ENCODE peak calls at places on chromosomes 16 and 17, in seven cellular contexts. Q is uterus, U is left ventricle myocardium inferior, Y is heart right ventricle, R is adrenal gland, W is SJCRH30, G is aorta. M is an unnamed sample. For H3K4me1, the result is how much of the 10 kb centered on the place peaks cover.

GRCh38 chr17:82356028-82356427 is 3.0 kb upstream of the TEX19 start:
- DNase-seq in Q (no peak), U (no peak), Y (no peak), R (no peak), W (no peak), G (no peak), M (peak)

GRCh38 chr17:78307887-78308633 is 51.8 kb downstream of the SOCS3 start:
- DNase-seq in Q (no peak), U (no peak), Y (no peak), R (peak), W (no peak), G (no peak), M (no peak)

GRCh38 chr16:3992297-3993051 is 112.0 kb upstream of the CREBBP start:
- DNase-seq in Q (no peak), U (no peak), Y (no peak), R (no peak), W (no peak), G (no peak), M (peak)

GRCh38 chr16:3009568-3010390 is 2.9 kb upstream of the CLDN9 start:
- DNase-seq in Q (no peak), U (no peak), Y (no peak), R (no peak), W (peak), G (no peak), M (peak)

GRCh38 chr16:86516618-86517003 is 6.3 kb downstream of the FOXF1 start:
- DNase-seq in Q (no peak), U (no peak), Y (no peak), R (no peak), W (no peak), G (peak), M (no peak)

GRCh38 chr16:66205287-66206167 is 161.0 kb upstream of the CDH5 start:
- DNase-seq in Q (no peak), U (no peak), Y (no peak), R (no peak), W (no peak), G (no peak), M (no peak)

GRCh38 chr16:75317101-75317522 is 65.7 kb upstream of the BCAR1 start:
- DNase-seq in Q (no peak), U (peak), Y (peak), R (peak), W (no peak), G (no peak), M (no peak)

GRCh38 chr17:58416937-58417299 is 416 bp downstream of the RNF43 start:
- DNase-seq in Q (no peak), U (no peak), Y (no peak), R (no peak), W (no peak), G (no peak), M (no peak)

GRCh38 chr17:41666336-41666680 is 22.4 kb upstream of the EIF1 start:
- DNase-seq in Q (peak), U (no peak), Y (no peak), R (peak), W (peak), G (no peak), M (no peak)

GRCh38 chr16:59021751-59022150 is 287.6 kb upstream of the GOT2 start:
- DNase-seq in Q (no peak), U (no peak), Y (no peak), R (no peak), W (no peak), G (no peak), M (no peak)

GRCh38 chr17:61337247-61337812 is 62.3 kb upstream of the TBX2 start:
- DNase-seq in Q (peak), U (no peak), Y (no peak), R (no peak), W (no peak), G (no peak), M (no peak)

GRCh38 chr16:88373927-88374492 is 8.7 kb upstream of the ZNF469 start:
- DNase-seq in Q (no peak), U (no peak), Y (no peak), R (no peak), W (no peak), G (no peak), M (no peak)

GRCh38 chr16:85969159-85969558 is 70.2 kb downstream of the IRF8 start:
- DNase-seq in Q (no peak), U (no peak), Y (no peak), R (no peak), W (no peak), G (no peak), M (no peak)

DNA sequence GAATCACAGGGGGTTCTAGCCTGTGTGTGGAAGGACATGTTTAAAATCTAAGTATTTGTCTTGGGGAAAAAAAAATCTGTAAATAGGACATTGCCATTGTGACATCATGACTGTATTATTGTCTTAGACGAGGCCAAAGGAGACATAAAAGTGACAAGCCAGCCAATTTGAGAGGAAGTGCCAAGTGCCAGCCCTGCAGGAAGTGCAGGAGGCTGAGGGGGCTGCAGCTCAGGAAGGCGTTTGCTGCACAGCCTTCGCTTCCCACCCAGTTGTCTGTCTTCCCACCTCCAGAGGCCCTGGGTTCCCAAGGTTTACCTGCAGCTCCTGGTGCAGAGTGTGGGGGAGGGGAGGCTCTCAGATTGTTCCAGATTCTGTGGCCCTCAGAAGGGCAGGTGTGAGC is 1.3 kb downstream of the ADCY7 start:
- DNase-seq in Q (no peak), U (no peak), Y (no peak), R (peak), W (no peak), G (peak), M (peak)
- H3K4me1 ChIP-seq in Q (under half), U (under half), Y (under half), R (under half), W (under half), G (under half), M (half or more)

GRCh38 chr17:32985357-32985756 is 6.3 kb upstream of the SPACA3 start:
- DNase-seq in Q (no peak), U (no peak), Y (no peak), R (no peak), W (no peak), G (no peak), M (no peak)
- H3K27ac ChIP-seq in Q (no peak), U (no peak), Y (no peak), R (no peak), W (no peak), G (no peak), M (no peak)

DNA sequence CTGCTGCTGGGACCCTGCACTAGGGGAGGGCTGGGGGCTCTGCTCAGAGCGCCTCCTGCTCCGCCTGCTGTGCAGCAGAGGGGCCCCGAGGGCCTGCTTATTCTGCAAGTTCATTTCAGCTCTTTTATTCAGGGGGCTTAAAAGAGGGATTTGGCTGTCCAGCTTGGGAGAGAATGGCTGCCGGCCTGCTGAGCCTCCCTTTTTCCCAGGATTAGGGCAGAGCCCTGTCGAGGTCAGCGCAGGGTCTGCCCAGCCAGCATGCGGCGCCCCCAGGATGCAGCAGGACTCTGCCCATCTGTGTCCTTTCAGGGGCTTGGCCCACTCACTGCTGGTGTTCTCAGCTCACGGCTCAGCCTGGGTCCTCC is 1.1 kb downstream of the SMIM5 start:
- DNase-seq in Q (no peak), U (no peak), Y (no peak), R (no peak), W (no peak), G (no peak), M (peak)
- H3K4me3 ChIP-seq in Q (no peak), U (peak), Y (peak), R (no peak), W (no peak), G (no peak), M (peak)

GRCh38 chr16:46830417-46830901 is 521 bp downstream of the C16orf87 start:
- DNase-seq in Q (no peak), U (peak), Y (peak), R (peak), W (no peak), G (peak), M (peak)
- H3K4me1 ChIP-seq in Q (under half), U (under half), Y (under half), R (under half), W (under half), G (under half), M (under half)

GRCh38 chr17:38747385-38748328 is 479 bp downstream of the PCGF2 start:
- DNase-seq in Q (peak), U (peak), Y (peak), R (peak), W (peak), G (peak), M (peak)

GRCh38 chr17:38745545-38745944 is 2.6 kb downstream of the PCGF2 start:
- DNase-seq in Q (peak), U (no peak), Y (no peak), R (no peak), W (peak), G (peak), M (no peak)

GRCh38 chr17:38746893-38747384 is 1.2 kb downstream of the PCGF2 start:
- DNase-seq in Q (no peak), U (no peak), Y (no peak), R (no peak), W (no peak), G (no peak), M (no peak)

GRCh38 chr17:38748329-38749221 is at the start of gene PCGF2:
- DNase-seq in Q (peak), U (peak), Y (peak), R (peak), W (peak), G (peak), M (peak)

GRCh38 chr17:38746004-38746892 is 1.9 kb downstream of the PCGF2 start:
- DNase-seq in Q (no peak), U (no peak), Y (no peak), R (no peak), W (no peak), G (no peak), M (no peak)
- H3K27ac ChIP-seq in Q (peak), U (peak), Y (peak), R (no peak), W (no peak), G (no peak), M (peak)

GRCh38 chr16:31135535-31136286 is at the start of gene PRSS8:
- DNase-seq in Q (no peak), U (no peak), Y (no peak), R (no peak), W (no peak), G (no peak), M (peak)
- H3K4me3 ChIP-seq in Q (no peak), U (no peak), Y (no peak), R (no peak), W (no peak), G (no peak), M (peak)

M was measured in lower lobe of right lung.